ENCODE peak calls at places on chromosomes 12 and 14, in ten cellular contexts. D is cardiac muscle cell; B is CD8-positive, alpha-beta memory T cell; N is H1; U is left ventricle myocardium inferior; T is PC-9; S is Karpas-422; F is fibroblast of lung; O is HepG2; M is small intestine. W is an unnamed sample. For H3K36me3, the result is how much of the 10 kb centered on the place peaks cover.

GRCh38 chr12:130525384-130526172 is 187.9 kb downstream of the PIWIL1 start:
- DNase-seq in O (no peak), N (no peak), T (no peak), U (no peak), D (no peak), M (no peak), B (no peak), F (no peak), S (no peak), W (no peak)

GRCh38 chr14:56136571-56137498 is 18.6 kb downstream of the PELI2 start:
- DNase-seq in D (no peak), F (no peak), O (no peak), S (no peak), B (no peak), N (no peak), T (no peak), U (no peak), M (no peak), W (no peak)

GRCh38 chr14:50260511-50260910 is 29.1 kb upstream of the SOS2 start:
- DNase-seq in B (no peak), N (no peak), S (peak), T (peak), F (peak), O (peak), D (peak), U (no peak), M (peak), W (peak)

GRCh38 chr14:26389646-26390508 is 208.0 kb downstream of the NOVA1 start:
- DNase-seq in O (no peak), M (no peak), T (no peak), N (no peak), U (no peak), D (peak), S (no peak), F (peak), B (no peak), W (no peak)

GRCh38 chr14:32450919-32451675 is 122.0 kb downstream of the AKAP6 start:
- DNase-seq in N (no peak), U (no peak), S (no peak), B (no peak), D (peak), T (no peak), O (no peak), M (no peak), F (no peak), W (no peak)

GRCh38 chr12:8953773-8954402 is 4.4 kb upstream of the M6PR start:
- DNase-seq in T (no peak), O (no peak), F (no peak), B (peak), M (peak), N (no peak), U (no peak), D (no peak), S (no peak), W (no peak)

GRCh38 chr14:67653651-67654280 is 20.7 kb downstream of the VTI1B start:
- DNase-seq in S (no peak), O (no peak), M (no peak), B (no peak), U (no peak), T (no peak), F (no peak), N (no peak), D (peak), W (no peak)

GRCh38 chr12:120225852-120226640 is 25.1 kb upstream of the RPLP0 start:
- DNase-seq in N (no peak), O (no peak), F (no peak), D (no peak), U (peak), S (no peak), M (peak), T (no peak), B (no peak), W (no peak)

GRCh38 chr14:68655021-68655811 is 137.7 kb downstream of the ZFP36L1 start:
- DNase-seq in O (peak), D (peak), S (no peak), T (no peak), N (no peak), U (no peak), M (no peak), B (no peak), F (peak), W (peak)

GRCh38 chr14:50814161-50814560 is 16.8 kb downstream of the NIN start:
- DNase-seq in M (no peak), T (no peak), O (no peak), F (no peak), B (no peak), N (no peak), D (no peak), U (no peak), S (no peak), W (no peak)

GRCh38 chr12:9334026-9334692 is 126.0 kb upstream of the PZP start:
- DNase-seq in D (no peak), O (peak), B (no peak), M (peak), F (peak), U (no peak), N (no peak), T (no peak), S (no peak), W (no peak)

GRCh38 chr14:54086780-54087179 is 130.2 kb upstream of the BMP4 start:
- DNase-seq in M (no peak), F (peak), U (no peak), B (no peak), S (no peak), T (no peak), O (no peak), N (no peak), D (no peak), W (no peak)

GRCh38 chr12:58008658-58009057 is 67.3 kb downstream of the ATP23 start:
- DNase-seq in T (no peak), N (no peak), D (no peak), B (no peak), O (no peak), S (no peak), F (no peak), M (no peak), U (no peak), W (no peak)

GRCh38 chr12:24903305-24904088 is 45.4 kb downstream of the BCAT1 start:
- DNase-seq in F (peak), B (no peak), S (no peak), D (peak), N (no peak), U (no peak), O (no peak), T (no peak), M (no peak), W (no peak)
- H3K4me3 ChIP-seq in F (peak), B (no peak), S (no peak), D (peak), N (peak), U (peak), O (no peak), T (no peak), M (no peak), W (no peak)

DNA sequence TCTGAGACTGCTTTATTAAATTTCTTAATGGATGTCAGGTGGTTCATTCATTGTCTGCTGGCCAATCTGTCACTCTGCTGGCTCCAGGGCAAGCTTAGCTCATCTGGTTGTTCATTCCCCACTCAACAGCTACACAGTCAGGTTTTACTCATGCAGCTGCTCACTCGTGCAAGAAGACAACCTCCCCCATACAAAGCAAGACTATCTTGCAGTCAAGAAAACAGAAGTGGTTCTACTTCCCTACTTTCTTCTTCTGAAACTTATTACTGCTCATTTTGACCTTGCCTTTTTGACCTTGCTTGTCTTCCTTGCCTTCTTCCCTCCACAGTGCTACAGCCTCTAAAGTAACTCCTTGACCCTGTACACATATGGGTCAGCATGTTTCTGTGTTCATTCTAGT is 277.9 kb downstream of the SSPN start:
- DNase-seq in M (no peak), D (no peak), T (no peak), N (no peak), F (peak), S (peak), B (no peak), U (no peak), O (no peak), W (no peak)
- H3K27ac ChIP-seq in M (no peak), D (no peak), T (no peak), N (no peak), F (no peak), S (peak), B (no peak), U (no peak), O (no peak), W (no peak)

DNA sequence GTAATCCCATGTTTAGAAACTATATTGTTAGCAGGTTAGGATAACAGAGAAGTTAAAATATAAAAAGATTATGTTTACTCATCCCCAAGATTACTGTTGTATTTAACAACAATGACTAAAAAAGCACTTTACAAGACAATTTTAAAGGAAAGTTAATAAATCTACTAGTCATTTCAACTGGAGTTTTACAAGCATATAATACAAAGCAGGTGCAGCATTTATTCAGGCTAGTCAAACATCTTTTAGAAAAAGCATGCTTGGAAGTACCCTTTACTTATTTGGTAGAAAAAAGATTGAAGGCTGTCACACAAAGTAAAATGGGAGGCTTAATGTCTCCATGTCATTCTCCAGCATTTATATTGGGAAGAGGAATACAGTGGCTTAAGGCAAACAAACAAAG is 80.6 kb downstream of the HEATR5A start:
- DNase-seq in S (no peak), M (no peak), B (no peak), N (no peak), U (no peak), D (no peak), T (no peak), O (no peak), F (no peak), W (no peak)
- H3K36me3 ChIP-seq in S (under half), M (under half), B (under half), N (under half), U (half or more), D (under half), T (under half), O (under half), F (under half), W (under half)

GRCh38 chr14:85122690-85123089 is 407.3 kb upstream of the FLRT2 start:
- DNase-seq in D (peak), M (no peak), N (no peak), S (no peak), B (no peak), T (peak), O (no peak), U (no peak), F (peak), W (no peak)
- H3K4me3 ChIP-seq in D (no peak), M (no peak), N (no peak), S (no peak), B (no peak), T (no peak), O (no peak), U (no peak), F (no peak), W (no peak)

GRCh38 chr14:31336646-31337045 is 83.7 kb downstream of the HEATR5A start:
- DNase-seq in S (peak), O (peak), B (no peak), N (no peak), M (no peak), F (no peak), D (peak), U (no peak), T (peak), W (no peak)

GRCh38 chr14:31340297-31341063 is 79.9 kb downstream of the HEATR5A start:
- DNase-seq in O (no peak), B (no peak), U (no peak), M (peak), T (no peak), F (no peak), D (no peak), S (no peak), N (no peak), W (no peak)

GRCh38 chr14:31341280-31341679 is 79.1 kb downstream of the HEATR5A start:
- DNase-seq in N (no peak), B (no peak), T (no peak), O (no peak), F (no peak), S (no peak), M (no peak), D (no peak), U (no peak), W (no peak)

GRCh38 chr14:31337331-31337730 is 83.0 kb downstream of the HEATR5A start:
- DNase-seq in M (no peak), U (no peak), N (no peak), O (no peak), F (no peak), T (no peak), S (no peak), B (no peak), D (no peak), W (no peak)
- H3K27ac ChIP-seq in M (no peak), U (no peak), N (no peak), O (no peak), F (no peak), T (peak), S (peak), B (no peak), D (no peak), W (no peak)

GRCh38 chr12:790253-790563 is 37.8 kb downstream of the WNK1 start:
- DNase-seq in M (no peak), O (no peak), F (no peak), T (no peak), B (no peak), U (no peak), N (no peak), D (no peak), S (no peak), W (no peak)

GRCh38 chr12:788288-788687 is 35.9 kb downstream of the WNK1 start:
- DNase-seq in D (no peak), O (no peak), T (no peak), U (no peak), F (no peak), B (no peak), S (no peak), N (no peak), M (no peak), W (no peak)

GRCh38 chr12:795305-795704 is 42.9 kb downstream of the WNK1 start:
- DNase-seq in O (no peak), S (no peak), M (no peak), T (no peak), D (no peak), B (no peak), N (no peak), F (no peak), U (no peak), W (no peak)

GRCh38 chr12:793037-793436 is 40.7 kb downstream of the WNK1 start:
- DNase-seq in N (no peak), U (no peak), S (no peak), F (no peak), T (no peak), O (no peak), M (no peak), B (no peak), D (no peak), W (no peak)

GRCh38 chr12:790608-791007 is 38.2 kb downstream of the WNK1 start:
- DNase-seq in T (peak), N (no peak), M (no peak), O (no peak), D (no peak), S (no peak), U (no peak), B (no peak), F (no peak), W (no peak)
- H3K36me3 ChIP-seq in T (under half), N (under half), M (under half), O (under half), D (under half), S (under half), U (under half), B (under half), F (under half), W (under half)

DNA sequence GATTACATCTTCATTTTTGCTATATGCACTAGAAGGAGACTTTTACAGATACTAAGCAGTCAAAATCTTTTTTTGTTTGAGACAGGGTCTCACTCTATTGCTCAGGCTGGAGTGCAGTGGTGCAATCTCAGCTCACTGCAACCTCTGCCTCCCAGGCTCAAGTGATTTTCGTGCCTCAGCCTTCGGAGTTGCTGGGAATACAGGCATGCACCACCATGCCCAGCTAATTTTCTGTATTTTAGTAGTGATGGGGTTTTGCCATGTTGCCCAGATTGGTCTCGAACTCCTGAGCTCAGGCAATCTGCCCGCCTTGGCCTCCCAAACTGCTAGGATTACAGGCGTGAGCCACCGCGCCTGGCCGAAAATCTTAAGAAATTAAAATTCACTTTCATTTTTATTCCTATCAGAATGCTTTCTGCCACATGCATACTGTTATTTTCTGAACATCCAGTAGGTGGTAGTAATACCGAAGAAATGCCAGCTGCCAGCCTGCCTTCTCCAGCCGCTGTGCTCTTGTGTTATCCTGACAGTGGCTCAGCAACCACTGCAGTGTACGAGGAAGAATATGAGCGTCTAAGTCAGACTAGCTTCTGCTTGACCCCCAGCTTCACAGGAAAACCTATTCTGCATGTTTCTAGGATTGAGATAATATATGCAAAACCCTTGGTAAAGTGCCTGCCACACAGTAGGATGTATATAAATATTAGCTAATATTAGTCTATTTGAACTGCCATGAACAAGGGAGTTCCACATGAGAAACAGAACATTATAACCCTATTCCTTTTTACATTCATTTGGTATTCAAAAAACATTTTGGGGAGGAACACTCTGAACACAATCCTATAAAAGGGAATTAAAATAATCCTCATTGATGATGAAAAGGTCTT is 54.2 kb downstream of the RPAP3 start:
- DNase-seq in D (peak), B (peak), F (peak), S (peak), T (peak), N (no peak), M (peak), U (peak), O (peak), W (peak)
- H3K4me3 ChIP-seq in D (no peak), B (peak), F (no peak), S (peak), T (peak), N (no peak), M (no peak), U (peak), O (no peak), W (no peak)

DNA sequence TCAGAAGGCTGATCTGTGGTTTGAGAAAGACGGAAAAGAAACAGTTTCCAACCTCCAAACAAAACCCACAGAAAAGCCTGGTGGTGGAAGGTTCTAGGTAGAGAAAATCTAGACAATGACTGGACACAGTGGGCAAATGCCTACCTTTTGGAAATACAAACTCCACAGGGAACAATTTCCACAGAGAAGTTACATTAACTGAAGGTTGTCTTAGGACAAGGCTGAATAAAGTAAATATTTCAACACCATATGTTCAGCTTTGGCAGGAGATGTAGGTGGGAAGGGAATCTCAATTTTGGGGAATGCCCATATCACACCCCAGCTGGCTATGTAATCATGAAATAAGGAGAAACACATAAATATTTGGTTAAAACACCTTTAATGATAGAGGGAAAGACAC is 5.4 kb downstream of the SALL2 start:
- DNase-seq in M (no peak), N (no peak), B (no peak), T (no peak), U (no peak), D (no peak), O (no peak), S (no peak), F (no peak), W (no peak)
- H3K27ac ChIP-seq in M (no peak), N (no peak), B (no peak), T (no peak), U (no peak), D (no peak), O (peak), S (no peak), F (no peak), W (no peak)

DNA sequence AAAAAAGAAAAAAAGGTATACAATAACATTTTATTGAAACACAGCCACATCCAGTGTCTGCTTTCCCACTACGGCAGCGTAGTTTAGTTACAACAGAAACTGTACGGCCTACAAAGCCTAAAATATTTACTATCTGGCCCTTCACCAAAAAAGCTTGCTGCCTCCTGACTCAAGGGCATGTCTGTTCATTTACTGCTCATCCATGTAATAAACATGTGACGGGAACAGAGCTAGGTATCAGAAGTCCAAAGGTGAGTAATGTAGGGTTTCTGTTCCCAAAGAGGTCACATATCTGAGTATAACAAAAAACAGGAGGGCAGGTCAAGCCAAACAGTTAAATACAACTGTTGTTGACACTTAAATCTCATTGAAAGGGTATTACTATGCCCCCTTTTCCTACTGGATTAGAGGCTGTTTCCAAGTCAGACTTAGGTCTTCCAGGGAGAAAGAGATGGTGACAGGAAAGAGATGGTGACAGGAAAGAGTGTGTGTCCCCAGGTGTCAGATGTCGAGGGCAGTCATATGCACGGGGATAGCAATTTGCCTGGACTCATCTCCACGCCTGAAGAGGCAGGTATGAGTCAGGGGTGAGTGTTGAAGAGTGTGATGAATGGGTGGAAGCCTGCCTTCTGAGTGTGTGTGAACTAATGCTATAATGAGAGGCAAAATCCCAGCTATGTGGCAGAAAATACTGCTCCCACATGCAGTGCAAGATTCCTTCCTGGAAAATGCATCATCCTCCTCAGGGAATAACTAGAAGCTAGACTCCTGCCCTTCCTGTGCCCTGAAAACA is 77.7 kb downstream of the MAP3K9 start:
- DNase-seq in M (peak), N (no peak), D (no peak), U (no peak), T (no peak), F (no peak), O (no peak), B (no peak), S (no peak), W (no peak)
- H3K36me3 ChIP-seq in M (under half), N (under half), D (under half), U (under half), T (under half), F (under half), O (under half), B (under half), S (under half), W (under half)

GRCh38 chr14:59360923-59361794 is 104.0 kb downstream of the GPR135 start:
- DNase-seq in T (peak), S (peak), U (peak), B (no peak), M (peak), D (peak), N (no peak), O (peak), F (peak), W (peak)
- H3K4me3 ChIP-seq in T (peak), S (peak), U (peak), B (no peak), M (no peak), D (no peak), N (no peak), O (no peak), F (no peak), W (no peak)